ENCODE peak calls at places on chromosomes 4 and X, in five cellular contexts. T, L, H, N and D are unnamed samples.

GRCh38 chr4:177964693-177965168 is 522.5 kb upstream of the AGA start:
- DNase-seq in T (no peak), L (no peak), N (no peak), H (no peak), D (no peak)

GRCh38 chr4:141871086-141871485 is 234.7 kb downstream of the IL15 start:
- DNase-seq in T (no peak), L (no peak), H (peak), N (no peak), D (no peak)

GRCh38 chr4:117085185-117085701 is at the start of gene TRAM1L1:
- DNase-seq in T (peak), N (no peak), L (peak), H (peak), D (peak)

GRCh38 chrX:49106930-49107329 is 16.6 kb downstream of the GPKOW start:
- DNase-seq in H (peak), T (peak), N (peak), L (no peak), D (peak)

GRCh38 chrX:154918060-154918483 is 31.9 kb downstream of the F8A1 start:
- DNase-seq in T (peak), N (peak), H (peak), L (peak), D (peak)

GRCh38 chr4:521636-522330 is 22.8 kb downstream of the PIGG start:
- DNase-seq in H (no peak), L (no peak), N (no peak), T (no peak), D (no peak)

GRCh38 chrX:120668357-120668756 is 38.5 kb upstream of the C1GALT1C1 start:
- DNase-seq in L (no peak), H (no peak), T (no peak), N (no peak), D (no peak)

GRCh38 chr4:80386281-80386886 is 50.9 kb downstream of the CFAP299 start:
- DNase-seq in H (no peak), T (no peak), L (no peak), N (no peak), D (peak)

GRCh38 chr4:122246551-122246950 is 94.4 kb downstream of the BLTP1 start:
- DNase-seq in T (no peak), H (no peak), N (no peak), L (no peak), D (no peak)